ENCODE peak calls at places on chromosomes 5 and 9, in five cellular contexts. S, L, W, P and U are unnamed samples.

GRCh38 chr9:116555102-116555501 is 132.0 kb upstream of the TRIM32 start:
- DNase-seq in W (no peak), S (no peak), L (no peak), P (no peak), U (no peak)

GRCh38 chr5:103774736-103775135 is 212.1 kb upstream of the NUDT12 start:
- DNase-seq in L (no peak), S (no peak), P (no peak), W (no peak), U (no peak)

GRCh38 chr9:132232522-132232921 is 70.7 kb downstream of the NTNG2 start:
- DNase-seq in W (no peak), P (no peak), S (no peak), L (no peak), U (no peak)

GRCh38 chr9:127877566-127877998 is at the start of gene AK1:
- DNase-seq in S (no peak), P (no peak), W (peak), L (no peak), U (peak)

GRCh38 chr9:14710804-14711203 is 11.7 kb downstream of the CER1 start:
- DNase-seq in P (no peak), S (no peak), W (no peak), L (no peak), U (no peak)

GRCh38 chr5:72599519-72600400 is 92.5 kb upstream of the ZNF366 start:
- DNase-seq in L (no peak), W (no peak), P (no peak), S (peak), U (no peak)

GRCh38 chr5:159712672-159713071 is 203.6 kb upstream of the ADRA1B start:
- DNase-seq in P (no peak), L (no peak), S (no peak), W (no peak), U (no peak)

GRCh38 chr9:122606587-122606986 is 8.0 kb upstream of the OR1Q1 start:
- DNase-seq in W (no peak), L (no peak), P (no peak), S (no peak), U (no peak)

GRCh38 chr5:60102961-60103683 is 209.6 kb upstream of the PDE4D start:
- DNase-seq in W (no peak), S (peak), P (no peak), L (no peak), U (no peak)

GRCh38 chr5:26487553-26487952 is 550.8 kb downstream of the CDH9 start:
- DNase-seq in L (no peak), W (no peak), P (no peak), S (no peak), U (peak)

GRCh38 chr9:100637787-100638186 is 59.9 kb downstream of the CAVIN4 start:
- DNase-seq in L (no peak), S (no peak), P (peak), W (no peak), U (peak)

GRCh38 chr9:115524467-115525059 is 406.6 kb upstream of the TNC start:
- DNase-seq in S (peak), W (no peak), L (no peak), P (peak), U (peak)

GRCh38 chr5:177123789-177124485 is 9.6 kb upstream of the NSD1 start:
- DNase-seq in P (no peak), W (no peak), S (no peak), L (no peak), U (no peak)

DNA sequence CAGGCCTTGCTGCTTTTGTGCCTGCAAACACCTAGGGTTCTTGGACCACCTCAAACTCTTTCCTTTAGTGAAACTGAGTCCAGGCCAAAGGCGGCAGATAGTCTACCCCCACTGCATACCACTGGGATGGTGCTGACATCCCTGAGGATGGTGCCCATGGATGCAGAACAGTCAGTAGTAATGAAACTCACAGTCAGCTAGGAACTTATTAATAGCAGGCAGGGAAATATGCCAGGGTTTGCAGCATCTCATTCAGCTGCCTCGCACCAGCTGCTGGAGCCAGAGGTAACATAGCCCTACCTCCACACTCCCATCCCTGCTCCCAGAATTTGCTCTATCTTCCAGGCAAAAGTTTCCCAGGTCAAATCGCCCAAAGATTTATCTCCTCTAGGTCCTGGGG is 189.1 kb downstream of the SREK1 start:
- DNase-seq in W (no peak), L (no peak), P (no peak), S (no peak), U (no peak)
- TF ChIP-seq JUNB in W (no peak), L (no peak), P (no peak), S (no peak), U (no peak)

DNA sequence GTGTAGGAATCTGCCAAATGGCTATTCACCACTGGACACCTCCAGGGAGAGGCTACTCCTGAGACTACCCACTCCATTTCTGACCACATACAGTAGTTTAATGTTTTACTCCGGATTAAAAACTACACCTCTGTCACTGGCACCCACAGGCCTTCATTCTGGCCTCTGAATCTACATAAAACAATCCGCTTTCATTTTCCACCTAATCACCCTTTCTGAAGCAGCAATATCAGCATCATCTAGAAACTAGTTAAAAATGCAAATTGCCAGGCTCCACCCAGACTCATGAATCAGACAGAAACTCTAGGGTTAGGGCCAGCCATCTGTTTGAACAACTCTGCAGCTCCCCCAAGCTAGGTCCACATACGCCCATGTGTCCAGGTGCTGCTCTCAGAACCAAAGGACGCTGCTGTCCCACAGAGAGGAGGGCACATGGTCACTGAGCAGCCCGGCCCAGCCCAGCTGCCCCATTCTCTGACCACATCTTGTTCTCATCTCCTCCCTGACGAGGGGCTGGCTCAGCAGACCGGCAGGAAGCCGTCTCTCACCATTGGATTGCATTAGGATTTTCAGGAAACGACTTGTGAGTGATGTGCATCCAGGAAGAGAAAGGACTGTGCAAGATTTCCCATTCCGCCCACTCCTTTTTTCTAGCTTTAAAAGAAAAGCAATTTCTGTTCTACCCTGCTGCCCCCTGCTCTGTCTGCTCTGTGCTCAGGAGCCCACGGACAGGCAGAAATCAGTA is 34.7 kb downstream of the ADAM19 start:
- DNase-seq in S (no peak), P (no peak), L (peak), W (no peak), U (no peak)
- TF ChIP-seq JUNB in S (no peak), P (no peak), L (peak), W (no peak), U (no peak)

DNA sequence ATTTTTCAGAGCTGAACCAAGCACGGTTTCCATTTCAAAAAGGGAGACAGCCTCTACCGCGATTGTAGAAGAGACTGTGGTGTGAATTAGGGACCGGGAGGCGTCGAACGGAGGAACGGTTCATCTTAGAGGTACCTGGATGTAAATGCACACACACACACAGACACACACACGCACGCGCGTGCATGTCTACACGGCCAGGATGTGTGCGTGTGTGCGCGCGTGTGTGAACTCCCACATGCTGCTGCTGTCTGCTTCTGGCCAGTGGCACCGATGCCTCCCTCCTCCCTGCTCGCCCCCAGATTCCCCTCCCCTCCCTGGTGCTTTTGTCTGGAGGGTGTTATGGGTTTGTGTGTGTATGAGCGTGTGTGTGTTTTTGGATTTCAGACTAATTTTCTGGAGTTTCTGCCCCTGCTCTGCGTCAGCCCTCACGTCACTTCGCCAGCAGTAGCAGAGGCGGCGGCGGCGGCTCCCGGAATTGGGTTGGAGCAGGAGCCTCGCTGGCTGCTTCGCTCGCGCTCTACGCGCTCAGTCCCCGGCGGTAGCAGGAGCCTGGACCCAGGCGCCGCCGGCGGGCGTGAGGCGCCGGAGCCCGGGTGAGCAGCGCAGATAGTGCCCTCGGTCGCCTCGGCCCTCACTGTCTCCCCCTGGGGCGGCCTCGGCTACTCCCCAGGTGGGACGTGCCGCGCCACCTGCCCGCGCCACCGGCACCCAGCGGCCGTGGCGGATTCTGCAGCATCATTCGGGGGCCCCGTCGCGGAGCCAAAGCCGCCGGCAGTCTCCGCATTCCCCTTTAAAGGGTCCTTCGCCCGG is at the start of gene NTRK2:
- DNase-seq in L (no peak), P (no peak), W (no peak), S (no peak), U (peak)
- TF ChIP-seq JUNB in L (no peak), P (no peak), W (no peak), S (no peak), U (no peak)

DNA sequence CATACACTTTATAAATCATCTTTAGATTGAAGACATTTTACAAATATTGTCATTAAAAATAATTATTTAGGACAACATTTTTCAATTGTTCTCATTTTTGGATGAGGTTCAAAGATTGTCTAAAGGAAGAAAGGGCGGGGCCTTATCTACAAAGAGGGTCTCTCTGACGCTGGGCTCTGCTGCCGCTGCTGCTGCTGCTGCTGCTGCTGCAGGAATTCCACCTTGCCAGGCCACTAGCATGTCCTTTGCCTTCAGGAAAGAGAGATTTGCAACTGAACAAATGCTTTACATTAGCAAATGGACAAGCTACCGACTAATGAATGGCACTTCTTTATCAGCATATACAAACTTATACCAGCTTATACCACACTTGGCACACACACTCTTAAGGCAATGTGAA is 220.8 kb upstream of the TMEM161B start:
- DNase-seq in S (no peak), W (no peak), L (no peak), P (no peak), U (peak)
- TF ChIP-seq JUNB in S (no peak), W (no peak), L (no peak), P (no peak), U (no peak)